ENCODE peak calls at places on chromosome 18, in five cellular contexts. Z is amygdala; C is NCI-H748 treated with DMSO at 0.1 percent for 48 hours; P is activated CD4-positive, alpha-beta T cell treated with anti-CD3 and anti-CD28 coated beads, Interleukin-2, amount 10 ng/mL, durations not matched to agents 7 days and 5 days; Y is stimulated activated CD4-positive, alpha-beta T cell treated with anti-CD3 and anti-CD28 coated beads, Interleukin-15, amount 100 ng/mL, for 1 hour. M is an unnamed sample.

GRCh38 chr18:24633121-24633520 is 172.7 kb downstream of the HRH4 start:
- DNase-seq in C (no peak), P (no peak), Z (no peak), Y (no peak), M (no peak)

GRCh38 chr18:52280702-52281101 is 59.3 kb upstream of the DCC start:
- DNase-seq in Z (no peak), P (no peak), C (no peak), Y (no peak), M (no peak)

GRCh38 chr18:51278045-51278649 is 80.7 kb upstream of the MEX3C start:
- DNase-seq in Y (no peak), P (peak), Z (peak), C (peak), M (peak)

GRCh38 chr18:35771172-35771571 is 189.6 kb downstream of the GALNT1 start:
- DNase-seq in Z (no peak), Y (no peak), C (no peak), P (no peak), M (no peak)

GRCh38 chr18:60508108-60508507 is 135.5 kb upstream of the MC4R start:
- DNase-seq in C (no peak), Z (no peak), P (no peak), Y (no peak), M (no peak)

GRCh38 chr18:47795448-47795843 is 135.0 kb downstream of the SMAD2 start:
- DNase-seq in Z (no peak), Y (no peak), P (no peak), C (no peak), M (no peak)

GRCh38 chr18:61608306-61608705 is 275.1 kb downstream of the CDH20 start:
- DNase-seq in P (no peak), C (no peak), Z (no peak), Y (no peak), M (no peak)

GRCh38 chr18:43620936-43621335 is 343.6 kb upstream of the SYT4 start:
- DNase-seq in P (no peak), C (peak), Z (no peak), Y (no peak), M (peak)

GRCh38 chr18:2846638-2847340 is at the start of gene EMILIN2:
- DNase-seq in P (peak), Z (no peak), C (no peak), Y (peak), M (no peak)

GRCh38 chr18:54278615-54279014 is 9.3 kb downstream of the POLI start:
- DNase-seq in P (no peak), C (no peak), Y (no peak), Z (no peak), M (no peak)

GRCh38 chr18:59516356-59517155 is 157.5 kb upstream of the LMAN1 start:
- DNase-seq in P (no peak), Z (no peak), C (peak), Y (no peak), M (no peak)

GRCh38 chr18:34913837-34914755 is 127.1 kb upstream of the MAPRE2 start:
- DNase-seq in P (no peak), C (no peak), Z (peak), Y (no peak), M (no peak)

GRCh38 chr18:73647391-73647790 is 500.2 kb downstream of the FBXO15 start:
- DNase-seq in Z (no peak), C (no peak), P (no peak), Y (no peak), M (no peak)

GRCh38 chr18:50622865-50623393 is 63.0 kb downstream of the MAPK4 start:
- DNase-seq in P (no peak), Y (no peak), C (no peak), Z (no peak), M (no peak)

GRCh38 chr18:45920367-45920766 is 46.8 kb downstream of the EPG5 start:
- DNase-seq in P (no peak), Z (peak), C (no peak), Y (no peak), M (no peak)

GRCh38 chr18:51194604-51195003 is 2.9 kb downstream of the MEX3C start:
- DNase-seq in P (no peak), Z (no peak), Y (no peak), C (no peak), M (no peak)

GRCh38 chr18:500556-501405 is at the start of gene COLEC12:
- DNase-seq in Y (no peak), Z (no peak), C (no peak), P (no peak), M (no peak)

GRCh38 chr18:48519431-48520100 is 19.3 kb upstream of the CTIF start:
- DNase-seq in Z (no peak), Y (no peak), C (no peak), P (no peak), M (no peak)

GRCh38 chr18:56541790-56542189 is 96.6 kb downstream of the TXNL1 start:
- DNase-seq in P (no peak), C (no peak), Z (no peak), Y (no peak), M (no peak)

GRCh38 chr18:23137093-23137640 is 1.9 kb downstream of the CABLES1 start:
- DNase-seq in C (peak), Y (no peak), P (no peak), Z (no peak), M (no peak)

GRCh38 chr18:650428-650858 is 7.0 kb upstream of the TYMS start:
- DNase-seq in C (peak), P (peak), Y (no peak), Z (no peak), M (no peak)

GRCh38 chr18:22267697-22268096 is 98.3 kb downstream of the GATA6 start:
- DNase-seq in P (no peak), C (no peak), Z (no peak), Y (no peak), M (no peak)

GRCh38 chr18:48949606-48950535 is 894 bp downstream of the SMAD7 start:
- DNase-seq in C (peak), P (peak), Z (no peak), Y (no peak), M (no peak)

GRCh38 chr18:11909597-11910026 is 1.5 kb upstream of the MPPE1 start:
- DNase-seq in Y (no peak), Z (no peak), C (no peak), P (no peak), M (peak)

GRCh38 chr18:76348267-76349066 is 146.6 kb downstream of the ZNF516 start:
- DNase-seq in C (peak), Z (no peak), Y (no peak), P (no peak), M (no peak)

GRCh38 chr18:51881394-51881793 is 458.6 kb upstream of the DCC start:
- DNase-seq in Y (no peak), C (no peak), Z (no peak), P (no peak), M (no peak)

GRCh38 chr18:69956655-69957054 is 9.0 kb upstream of the CD226 start:
- DNase-seq in Z (no peak), C (no peak), P (peak), Y (peak), M (no peak)

GRCh38 chr18:2256577-2256976 is 314.7 kb downstream of the METTL4 start:
- DNase-seq in P (no peak), Z (no peak), Y (no peak), C (no peak), M (no peak)

M was measured in NCI-H2227 treated with DMSO at 0.1 percent for 48 hours.